ENCODE peak calls at places on chromosome 9, in six cellular contexts. L, Y, I, M, J and B are unnamed samples. For H3K27me3, the result is how much of the 10 kb centered on the place peaks cover.

GRCh38 chr9:7320139-7320538 is 479.4 kb downstream of the DMAC1 start:
- DNase-seq in L (no peak), Y (no peak), I (no peak), M (no peak), J (no peak), B (no peak)

GRCh38 chr9:107280543-107280942 is 2.5 kb upstream of the RAD23B start:
- DNase-seq in L (no peak), Y (no peak), I (peak), M (no peak), J (no peak), B (no peak)

GRCh38 chr9:123107639-123108285 is 74.3 kb downstream of the GPR21 start:
- DNase-seq in L (no peak), Y (no peak), I (peak), M (no peak), J (no peak), B (no peak)

GRCh38 chr9:77892171-77892570 is 139.4 kb downstream of the GNAQ start:
- DNase-seq in L (no peak), Y (no peak), I (no peak), M (no peak), J (peak), B (no peak)

GRCh38 chr9:22010881-22011625 is 1.9 kb upstream of the CDKN2B start:
- DNase-seq in L (no peak), Y (no peak), I (peak), M (peak), J (no peak), B (peak)

GRCh38 chr9:15837079-15837679 is 284.3 kb downstream of the CCDC171 start:
- DNase-seq in L (no peak), Y (no peak), I (peak), M (no peak), J (peak), B (peak)

GRCh38 chr9:96554801-96555566 is 64.7 kb downstream of the CDC14B start:
- DNase-seq in L (no peak), Y (no peak), I (no peak), M (no peak), J (no peak), B (no peak)

GRCh38 chr9:106758911-106759310 is 104.1 kb upstream of the ZNF462 start:
- DNase-seq in L (no peak), Y (no peak), I (no peak), M (no peak), J (peak), B (no peak)

GRCh38 chr9:16625831-16626230 is 244.6 kb downstream of the BNC2 start:
- DNase-seq in L (no peak), Y (no peak), I (peak), M (no peak), J (no peak), B (no peak)

GRCh38 chr9:98374385-98375051 is 119.1 kb upstream of the TBC1D2 start:
- DNase-seq in L (no peak), Y (no peak), I (peak), M (no peak), J (no peak), B (peak)

GRCh38 chr9:130364619-130365322 is 80.0 kb upstream of the ASS1 start:
- DNase-seq in L (no peak), Y (no peak), I (no peak), M (no peak), J (no peak), B (no peak)

DNA sequence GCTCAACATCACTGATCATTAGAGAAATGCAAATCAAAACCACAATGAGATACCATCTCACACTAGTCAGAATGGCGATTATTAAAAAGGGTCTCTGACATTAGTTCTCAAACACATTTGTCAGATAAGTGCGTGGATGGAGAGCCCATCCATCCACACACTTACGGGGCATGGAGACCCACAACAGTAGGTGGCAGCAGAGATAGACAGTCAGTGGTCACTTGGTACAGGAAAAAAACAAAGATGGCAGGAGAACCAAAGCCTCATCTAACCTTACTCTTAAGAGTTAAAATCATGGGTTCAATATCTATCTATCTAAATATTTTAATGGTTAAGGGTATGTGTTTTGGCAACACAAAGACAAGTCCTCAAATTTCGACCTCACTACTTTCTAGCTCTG is 1378.7 kb upstream of the C9orf72 start:
- DNase-seq in L (no peak), Y (no peak), I (no peak), M (no peak), J (no peak), B (no peak)
- TF ChIP-seq CTCF in L (no peak), Y (no peak), I (peak), M (no peak), J (no peak), B (no peak)

GRCh38 chr9:36900856-36901220 is 133.2 kb downstream of the PAX5 start:
- DNase-seq in L (no peak), Y (no peak), I (no peak), M (no peak), J (no peak), B (no peak)

GRCh38 chr9:36900136-36900855 is 133.8 kb downstream of the PAX5 start:
- DNase-seq in L (no peak), Y (no peak), I (no peak), M (no peak), J (no peak), B (no peak)

GRCh38 chr9:36897476-36897875 is 136.6 kb downstream of the PAX5 start:
- DNase-seq in L (no peak), Y (no peak), I (no peak), M (no peak), J (no peak), B (no peak)

GRCh38 chr9:36898621-36899020 is 135.4 kb downstream of the PAX5 start:
- DNase-seq in L (no peak), Y (no peak), I (no peak), M (no peak), J (no peak), B (no peak)

DNA sequence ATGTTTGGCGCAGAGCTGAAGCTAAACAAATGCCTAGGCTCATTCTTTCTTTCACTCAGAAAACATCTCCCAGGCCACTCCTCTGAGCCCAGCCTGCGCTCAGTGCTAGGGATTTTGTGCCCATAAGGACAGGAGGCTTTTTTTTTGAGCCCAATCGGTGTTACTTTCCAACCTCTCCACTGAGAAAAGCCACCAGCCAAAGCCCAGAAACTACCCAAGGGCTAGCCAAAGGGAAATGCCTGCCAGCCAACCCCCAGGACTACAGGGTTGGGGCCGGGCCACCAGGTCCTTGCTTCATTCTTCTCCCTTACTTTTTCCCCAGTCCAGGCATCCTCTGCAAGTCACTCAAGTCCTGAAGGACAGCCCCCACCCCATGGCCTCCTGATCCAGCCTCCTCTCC is 134.7 kb downstream of the PAX5 start:
- DNase-seq in L (no peak), Y (no peak), I (no peak), M (no peak), J (no peak), B (no peak)
- H3K27me3 ChIP-seq in L (under half), Y (under half), I (under half), M (under half), J (under half), B (under half)

GRCh38 chr9:121700831-121701419 is 49.5 kb downstream of the DAB2IP start:
- DNase-seq in L (no peak), Y (no peak), I (no peak), M (no peak), J (no peak), B (no peak)

GRCh38 chr9:121698627-121699270 is 47.3 kb downstream of the DAB2IP start:
- DNase-seq in L (no peak), Y (no peak), I (peak), M (peak), J (no peak), B (peak)

GRCh38 chr9:121699271-121700164 is 48.1 kb downstream of the DAB2IP start:
- DNase-seq in L (peak), Y (no peak), I (peak), M (peak), J (peak), B (peak)

GRCh38 chr9:121701736-121702261 is 50.4 kb downstream of the DAB2IP start:
- DNase-seq in L (no peak), Y (no peak), I (no peak), M (no peak), J (no peak), B (no peak)

DNA sequence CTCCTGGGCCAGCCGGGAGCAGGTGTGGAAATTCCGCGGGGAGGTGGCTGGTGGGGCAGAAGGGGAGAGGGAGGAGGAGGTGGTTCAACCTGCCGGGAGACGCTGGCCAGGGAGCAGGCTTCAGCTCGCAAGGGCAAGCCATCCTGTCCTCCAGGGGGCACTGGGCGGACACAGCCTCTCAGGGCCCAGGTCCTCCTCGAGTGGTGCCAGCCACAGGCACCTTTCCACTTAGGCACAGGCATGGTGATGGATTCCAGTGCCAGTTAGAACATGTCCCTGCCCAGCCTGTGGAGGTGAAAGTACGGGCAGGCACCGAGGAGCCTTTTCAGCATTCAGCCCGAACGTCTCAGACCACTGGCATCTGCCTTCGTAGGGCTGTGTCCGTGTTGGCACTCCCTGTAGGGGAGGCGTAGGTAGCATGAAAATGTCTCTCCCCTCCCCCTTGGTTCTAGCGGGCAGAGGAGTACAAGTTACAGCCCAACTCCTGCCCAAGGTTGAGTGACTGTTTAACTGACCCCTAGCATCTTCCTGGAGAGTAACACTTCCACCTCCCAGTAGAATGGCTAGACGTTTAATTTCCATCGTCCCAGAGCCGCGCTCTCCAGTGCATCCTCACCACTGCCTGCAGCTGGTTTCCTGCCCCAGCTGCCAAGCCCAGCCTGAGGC is 48.9 kb downstream of the DAB2IP start:
- DNase-seq in L (peak), Y (no peak), I (peak), M (peak), J (peak), B (peak)
- H3K4me3 ChIP-seq in L (peak), Y (peak), I (peak), M (peak), J (peak), B (peak)

DNA sequence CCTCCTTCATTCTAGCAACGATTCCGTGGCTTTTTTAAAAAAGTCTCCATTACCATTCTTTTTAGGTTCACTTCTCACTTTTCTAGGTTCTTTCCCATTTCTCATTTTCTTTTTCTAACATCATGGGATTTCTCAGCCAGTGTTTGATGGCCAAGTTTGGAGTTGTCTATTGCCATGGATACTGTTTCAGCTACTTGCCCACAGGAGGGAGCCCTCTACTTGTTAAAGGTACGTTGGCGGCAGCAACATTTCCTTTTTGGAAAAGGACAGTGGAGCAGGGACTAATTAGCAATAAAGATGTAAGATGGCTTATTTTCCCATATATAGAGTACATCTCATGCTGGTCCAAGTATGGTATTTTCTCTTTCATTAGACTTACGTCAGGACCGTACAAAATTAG is 2257.5 kb upstream of the C9orf72 start:
- DNase-seq in L (no peak), Y (no peak), I (peak), M (no peak), J (no peak), B (peak)
- TF ChIP-seq CTCF in L (no peak), Y (no peak), I (peak), M (peak), J (peak), B (peak)

DNA sequence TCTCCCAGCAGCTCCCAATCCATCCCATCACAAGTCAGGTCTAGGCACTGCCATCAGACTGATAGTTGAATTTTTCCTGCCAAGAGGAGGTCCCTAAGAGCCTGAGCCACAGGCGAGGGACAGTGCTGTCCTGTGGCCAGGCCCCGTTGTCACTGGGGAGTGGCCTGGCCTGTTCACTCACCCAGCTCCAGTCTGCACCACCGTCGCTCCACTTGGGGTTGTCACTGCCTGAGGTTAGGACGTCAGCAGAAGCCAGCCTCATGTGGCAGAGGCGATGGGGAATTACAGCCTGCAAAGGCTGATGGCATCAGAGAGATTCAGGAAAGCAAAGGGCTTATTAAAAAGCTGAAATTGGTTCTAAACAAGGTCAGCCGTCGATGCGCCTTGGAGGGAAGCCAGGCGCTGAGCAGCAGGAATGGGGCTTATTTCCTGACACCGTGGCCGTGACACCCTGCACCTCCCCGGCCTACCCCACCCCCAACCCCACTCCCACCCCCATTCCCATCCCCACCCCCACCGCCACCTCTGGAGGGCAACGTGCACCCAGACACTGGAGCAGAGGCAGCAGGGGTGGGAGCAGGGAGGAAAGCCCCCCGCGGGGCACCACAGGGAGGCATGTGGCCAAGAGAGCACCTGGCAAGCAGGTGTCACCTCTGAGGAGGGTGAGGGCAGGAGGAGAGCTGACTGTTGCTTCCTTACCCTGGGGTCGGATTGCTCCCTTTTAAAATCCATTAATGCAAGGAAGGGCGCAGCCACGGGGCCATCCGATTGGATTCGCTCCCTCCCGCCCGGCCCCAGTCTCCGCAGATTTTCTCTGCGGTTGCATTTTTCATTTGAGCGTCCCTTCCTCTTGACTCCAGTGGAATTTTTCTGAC is 3.1 kb upstream of the DBH start:
- DNase-seq in L (no peak), Y (no peak), I (no peak), M (no peak), J (no peak), B (no peak)
- H3K27me3 ChIP-seq in L (under half), Y (under half), I (under half), M (under half), J (half or more), B (under half)

GRCh38 chr9:29211681-29212589 is 1638.7 kb upstream of the C9orf72 start:
- DNase-seq in L (peak), Y (no peak), I (peak), M (no peak), J (peak), B (peak)
- H3K4me3 ChIP-seq in L (no peak), Y (peak), I (peak), M (no peak), J (peak), B (peak)

GRCh38 chr9:127543221-127543620 is 68.9 kb upstream of the STXBP1 start:
- DNase-seq in L (no peak), Y (no peak), I (no peak), M (no peak), J (no peak), B (no peak)

GRCh38 chr9:127548352-127548878 is 63.7 kb upstream of the STXBP1 start:
- DNase-seq in L (no peak), Y (no peak), I (no peak), M (no peak), J (no peak), B (no peak)

GRCh38 chr9:127543973-127544533 is 68.0 kb upstream of the STXBP1 start:
- DNase-seq in L (no peak), Y (no peak), I (no peak), M (no peak), J (no peak), B (no peak)

GRCh38 chr9:127546125-127546832 is 65.8 kb upstream of the STXBP1 start:
- DNase-seq in L (no peak), Y (no peak), I (no peak), M (no peak), J (no peak), B (no peak)

GRCh38 chr9:127545196-127546124 is 66.6 kb upstream of the STXBP1 start:
- DNase-seq in L (peak), Y (no peak), I (no peak), M (no peak), J (no peak), B (no peak)
- TF ChIP-seq CTCF in L (no peak), Y (no peak), I (no peak), M (no peak), J (no peak), B (no peak)

GRCh38 chr9:135815433-135816178 is 91.7 kb downstream of the CAMSAP1 start:
- DNase-seq in L (no peak), Y (no peak), I (no peak), M (peak), J (no peak), B (no peak)
- H3K27me3 ChIP-seq in L (under half), Y (under half), I (under half), M (under half), J (under half), B (under half)